ENCODE peak calls at places on chromosomes 3 and 15, in four cellular contexts. T, A, S and I are unnamed samples.
A peak's percentile ranks its signal among the peaks of the same experiment; 100 is the strongest.

GRCh38 chr3:25372167-25372566 is 55.9 kb upstream of the RARB start:
- DNase-seq in T (no peak), S (no peak), A (no peak), I (no peak)

GRCh38 chr3:55692958-55693558 is 206.0 kb upstream of the WNT5A start:
- DNase-seq in A (no peak), S (no peak), T (no peak), I (peak; percentile 29)

GRCh38 chr15:40006003-40006402 is 33.0 kb downstream of the SRP14 start:
- DNase-seq in T (no peak), A (no peak), S (no peak), I (no peak)

GRCh38 chr3:9074079-9074478 is 110.8 kb upstream of the RAD18 start:
- DNase-seq in S (no peak), T (no peak), A (no peak), I (no peak)

GRCh38 chr15:33183334-33183733 is 11.2 kb downstream of the FMN1 start:
- DNase-seq in S (no peak), A (no peak), T (no peak), I (no peak)

GRCh38 chr3:114223146-114223545 is 14.2 kb downstream of the ZNF80 start:
- DNase-seq in S (no peak), T (no peak), A (no peak), I (no peak)

GRCh38 chr3:67947808-67948508 is 293.5 kb upstream of the SUCLG2 start:
- DNase-seq in T (no peak), A (peak; percentile 70), S (peak; percentile 55), I (no peak)

GRCh38 chr3:113210608-113211369 is 568 bp upstream of the BOC start:
- DNase-seq in S (peak; percentile 42), A (no peak), T (no peak), I (peak; percentile 29)

GRCh38 chr3:120601554-120601953 is 5.4 kb downstream of the NDUFB4 start:
- DNase-seq in T (no peak), A (no peak), S (no peak), I (peak; percentile 59)

GRCh38 chr3:161914703-161915102 is 418.1 kb downstream of the OTOL1 start:
- DNase-seq in S (peak; percentile 57), A (peak; percentile 44), T (no peak), I (peak; percentile 59)

GRCh38 chr15:80996247-80996646 is 4.5 kb upstream of the TLNRD1 start:
- DNase-seq in A (no peak), T (peak; percentile 29), S (no peak), I (no peak)

GRCh38 chr3:49119439-49119838 is 1.2 kb downstream of the USP19 start:
- DNase-seq in A (no peak), S (no peak), T (no peak), I (no peak)

GRCh38 chr3:73835945-73836344 is 211.2 kb upstream of the PDZRN3 start:
- DNase-seq in S (no peak), A (no peak), T (no peak), I (no peak)
- TF ChIP-seq FOXJ3 in S (no peak), A (no peak), T (no peak), I (no peak)

DNA sequence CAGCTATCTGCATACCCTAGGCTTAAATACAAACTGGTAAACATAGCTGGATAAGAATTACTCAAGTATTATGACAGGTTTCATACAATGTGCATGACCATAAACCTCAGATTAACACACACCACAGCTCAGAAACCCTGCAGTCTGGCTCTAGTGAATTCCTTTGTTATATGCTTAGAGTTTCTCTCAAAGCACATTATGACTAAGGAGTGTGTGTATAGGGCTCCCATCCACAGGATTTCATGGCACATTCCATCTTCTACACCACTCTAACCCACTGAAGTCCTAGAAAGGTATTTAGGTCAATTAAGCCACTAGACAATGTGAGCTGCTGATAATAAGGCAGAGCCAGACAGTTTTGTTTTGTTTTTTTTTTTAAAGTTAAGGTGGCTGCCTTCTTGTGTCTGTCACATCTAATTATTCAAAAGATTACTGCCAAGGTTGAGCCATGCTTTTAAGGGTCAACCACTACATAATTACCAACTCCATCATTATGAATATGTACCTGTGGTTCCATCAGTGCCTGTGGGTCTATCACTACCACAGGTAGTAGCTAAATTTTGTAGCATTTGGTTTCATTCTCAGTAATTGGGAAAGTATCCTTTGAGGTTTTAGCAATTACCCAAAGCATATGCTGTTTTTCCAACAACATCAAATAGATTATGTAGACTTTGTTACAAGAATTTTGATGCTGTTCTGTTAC is 107.0 kb downstream of the ALCAM start:
- DNase-seq in A (no peak), S (no peak), T (no peak), I (no peak)
- TF ChIP-seq FOXJ3 in A (no peak), S (no peak), T (no peak), I (no peak)

DNA sequence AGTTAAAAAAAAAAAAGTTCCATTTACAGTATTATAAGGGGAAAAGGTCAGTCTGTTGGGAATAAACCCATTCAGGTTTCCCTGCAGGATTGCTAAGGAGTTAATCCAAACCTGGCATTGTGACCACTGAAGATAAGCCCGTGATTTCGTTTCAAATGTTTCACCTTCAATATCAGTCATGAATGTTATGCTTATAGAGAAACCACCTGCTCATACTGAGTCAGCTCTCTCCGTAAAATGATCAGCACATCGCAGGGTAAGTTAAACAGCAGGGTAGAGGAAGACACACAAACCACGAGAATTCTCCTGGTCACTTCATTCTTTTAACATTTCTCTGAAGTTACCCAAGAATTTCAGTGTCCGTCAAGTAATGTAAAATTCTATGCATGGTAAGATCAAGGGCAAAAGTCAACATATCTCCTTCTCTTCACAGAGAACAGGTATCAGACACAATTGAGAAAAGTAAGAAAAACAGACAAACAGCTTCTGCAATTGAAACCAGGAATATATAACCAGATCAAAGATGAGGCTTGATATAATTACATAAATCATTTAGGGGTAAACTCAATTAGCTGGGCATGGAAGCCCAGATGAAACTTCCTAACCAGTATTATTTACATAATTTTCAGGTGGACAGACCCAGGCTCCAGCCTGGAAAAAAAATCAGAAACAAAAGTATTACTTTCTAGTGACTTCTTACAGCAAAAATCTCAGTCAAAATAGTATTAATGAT is 67.6 kb upstream of the ARHGEF3 start:
- DNase-seq in S (no peak), T (no peak), A (no peak), I (no peak)
- TF ChIP-seq FOXJ3 in S (no peak), T (no peak), A (no peak), I (no peak)

GRCh38 chr3:72185549-72186484 is 400.9 kb upstream of the PROK2 start:
- DNase-seq in S (no peak), T (peak; percentile 63), A (peak; percentile 7), I (no peak)

GRCh38 chr3:72183489-72183888 is 398.5 kb upstream of the PROK2 start:
- DNase-seq in A (no peak), T (no peak), S (no peak), I (no peak)

GRCh38 chr3:72189344-72189743 is 404.4 kb upstream of the PROK2 start:
- DNase-seq in A (no peak), S (no peak), T (no peak), I (no peak)

GRCh38 chr3:72187131-72187530 is 402.2 kb upstream of the PROK2 start:
- DNase-seq in T (peak; percentile 24), A (peak; percentile 62), S (no peak), I (no peak)

DNA sequence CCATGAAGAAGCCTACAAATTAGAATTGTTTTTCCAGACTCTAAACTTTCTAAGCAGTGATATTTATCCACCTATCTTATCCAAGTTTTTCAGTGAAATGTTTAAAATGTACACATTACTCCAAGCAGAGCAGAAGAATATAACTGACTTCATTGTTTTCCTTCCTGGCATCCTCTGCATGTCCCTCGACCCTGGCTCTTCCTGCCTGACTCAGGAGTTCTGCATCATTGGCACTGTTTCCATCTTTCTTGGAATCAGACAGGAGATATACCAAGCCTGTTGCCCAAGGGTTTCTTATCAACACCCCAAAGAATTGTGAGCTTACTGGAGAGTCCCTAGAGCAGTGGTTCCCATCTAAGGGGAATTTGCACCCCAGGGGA is 401.5 kb upstream of the PROK2 start:
- DNase-seq in T (no peak), S (no peak), A (no peak), I (no peak)
- TF ChIP-seq FOXJ3 in T (no peak), S (no peak), A (no peak), I (no peak)